ENCODE peak calls at places on chromosomes 11 and 22, in eight cellular contexts. J is Caco-2, A is left lung, K is A549, Y is sigmoid colon, H is SJSA1, B is heart right ventricle, L is DND-41. O is an unnamed sample.

GRCh38 chr11:92703431-92703830 is 266.0 kb upstream of the MTNR1B start:
- DNase-seq in J (no peak), A (no peak), K (no peak), Y (no peak), H (no peak), B (no peak), L (no peak), O (no peak)

GRCh38 chr11:120643254-120643653 is 131.7 kb downstream of the GRIK4 start:
- DNase-seq in J (no peak), A (no peak), K (no peak), Y (no peak), H (no peak), B (no peak), L (no peak), O (no peak)

GRCh38 chr22:22678970-22679369 is 34.6 kb downstream of the GGTLC2 start:
- DNase-seq in J (no peak), A (no peak), K (no peak), Y (no peak), H (no peak), B (no peak), L (no peak), O (no peak)

GRCh38 chr11:70075836-70076235 is 2.3 kb upstream of the ANO1 start:
- DNase-seq in J (peak; percentile 28), A (no peak), K (no peak), Y (peak; percentile 42), H (peak; percentile 55), B (no peak), L (no peak), O (no peak)

GRCh38 chr22:22195265-22196017 is 49.1 kb upstream of the VPREB1 start:
- DNase-seq in J (peak; percentile 88), A (peak; percentile 72), K (peak; percentile 75), Y (no peak), H (no peak), B (peak; percentile 31), L (peak; percentile 78), O (peak; percentile 53)

GRCh38 chr11:118691926-118692830 is 12.7 kb upstream of the TREH start:
- DNase-seq in J (no peak), A (no peak), K (no peak), Y (no peak), H (no peak), B (no peak), L (peak; percentile 93), O (no peak)

GRCh38 chr11:118051611-118052461 is 25.0 kb upstream of the TMPRSS4 start:
- DNase-seq in J (peak; percentile 31), A (no peak), K (no peak), Y (no peak), H (no peak), B (no peak), L (peak; percentile 65), O (no peak)

GRCh38 chr22:28332410-28332809 is 347.2 kb downstream of the TTC28 start:
- DNase-seq in J (no peak), A (no peak), K (no peak), Y (no peak), H (no peak), B (no peak), L (no peak), O (no peak)

GRCh38 chr11:83409891-83410290 is 123.7 kb upstream of the CCDC90B start:
- DNase-seq in J (no peak), A (no peak), K (no peak), Y (no peak), H (no peak), B (peak; percentile 15), L (no peak), O (no peak)

GRCh38 chr11:129279326-129280026 is 87.4 kb upstream of the ARHGAP32 start:
- DNase-seq in J (peak; percentile 94), A (peak; percentile 83), K (peak; percentile 68), Y (peak; percentile 87), H (peak; percentile 63), B (peak; percentile 86), L (no peak), O (peak; percentile 86)

GRCh38 chr11:129277216-129277838 is 85.2 kb upstream of the ARHGAP32 start:
- DNase-seq in J (no peak), A (no peak), K (no peak), Y (no peak), H (no peak), B (no peak), L (no peak), O (no peak)

GRCh38 chr11:129281471-129282268 is 89.5 kb upstream of the ARHGAP32 start:
- DNase-seq in J (no peak), A (no peak), K (no peak), Y (no peak), H (no peak), B (no peak), L (no peak), O (no peak)

GRCh38 chr11:129280027-129280811 is 88.1 kb upstream of the ARHGAP32 start:
- DNase-seq in J (no peak), A (no peak), K (no peak), Y (no peak), H (no peak), B (no peak), L (no peak), O (no peak)

GRCh38 chr11:129278586-129279319 is 86.6 kb upstream of the ARHGAP32 start:
- DNase-seq in J (no peak), A (no peak), K (no peak), Y (no peak), H (no peak), B (peak; percentile 29), L (no peak), O (no peak)
- H3K4me1 ChIP-seq in J (peaks cover 74% of the 10 kb centered on the region), A (peaks cover 9% of the 10 kb centered on the region), K (peaks cover 49% of the 10 kb centered on the region), Y (peaks cover 29% of the 10 kb centered on the region), H (peaks cover 5% of the 10 kb centered on the region), B (peaks cover 11% of the 10 kb centered on the region), L (no peaks in the 10 kb centered on the region), O (peaks cover 50% of the 10 kb centered on the region)

GRCh38 chr11:79415411-79415810 is 25.4 kb downstream of the TENM4 start:
- DNase-seq in J (no peak), A (no peak), K (no peak), Y (no peak), H (no peak), B (no peak), L (no peak), O (no peak)
- H3K4me1 ChIP-seq in J (no peaks in the 10 kb centered on the region), A (peaks cover 3% of the 10 kb centered on the region), K (peaks cover 10% of the 10 kb centered on the region), Y (peaks cover 20% of the 10 kb centered on the region), H (peaks cover 6% of the 10 kb centered on the region), B (peaks cover 11% of the 10 kb centered on the region), L (no peaks in the 10 kb centered on the region), O (peaks cover 39% of the 10 kb centered on the region)

DNA sequence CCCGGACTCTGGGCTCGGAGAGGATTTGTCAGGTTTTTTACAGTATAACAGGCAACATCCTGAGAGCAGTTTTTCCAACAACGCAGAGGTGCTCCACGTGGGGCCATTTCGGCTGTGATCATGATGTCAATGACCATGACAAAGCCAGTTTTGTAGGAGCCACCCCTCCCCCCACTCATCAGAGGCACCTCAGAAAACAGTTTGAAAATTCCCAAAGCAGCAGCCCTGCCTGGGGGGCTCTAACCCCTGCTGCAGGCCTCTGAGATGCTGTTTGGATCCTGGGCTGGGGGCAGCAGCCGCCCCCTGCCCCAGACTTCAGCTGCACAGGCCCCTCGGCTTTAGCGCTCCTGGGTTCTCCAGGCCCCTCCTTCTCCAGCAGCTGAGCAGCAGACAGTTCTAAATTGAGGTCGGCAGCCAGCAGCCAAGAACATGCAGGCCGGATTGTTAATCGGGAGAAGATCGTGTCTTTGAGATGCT is 19.4 kb downstream of the NFAM1 start:
- DNase-seq in J (no peak), A (no peak), K (no peak), Y (peak; percentile 78), H (no peak), B (no peak), L (no peak), O (no peak)
- H3K4me1 ChIP-seq in J (no peaks in the 10 kb centered on the region), A (no peaks in the 10 kb centered on the region), K (no peaks in the 10 kb centered on the region), Y (peaks cover 12% of the 10 kb centered on the region), H (no peaks in the 10 kb centered on the region), B (no peaks in the 10 kb centered on the region), L (no peaks in the 10 kb centered on the region), O (no peaks in the 10 kb centered on the region)

GRCh38 chr22:35368386-35368785 is 12.5 kb upstream of the HMOX1 start:
- DNase-seq in J (no peak), A (no peak), K (no peak), Y (no peak), H (no peak), B (no peak), L (no peak), O (peak; percentile 60)

GRCh38 chr22:35363571-35364086 is 17.3 kb upstream of the HMOX1 start:
- DNase-seq in J (no peak), A (no peak), K (no peak), Y (no peak), H (no peak), B (no peak), L (no peak), O (no peak)

GRCh38 chr22:35369996-35370395 is 10.9 kb upstream of the HMOX1 start:
- DNase-seq in J (no peak), A (no peak), K (no peak), Y (no peak), H (no peak), B (no peak), L (no peak), O (no peak)

GRCh38 chr22:35367331-35367886 is 13.5 kb upstream of the HMOX1 start:
- DNase-seq in J (no peak), A (no peak), K (no peak), Y (no peak), H (no peak), B (no peak), L (no peak), O (no peak)
- H3K4me1 ChIP-seq in J (peaks cover 33% of the 10 kb centered on the region), A (peaks cover 3% of the 10 kb centered on the region), K (peaks cover 74% of the 10 kb centered on the region), Y (peaks cover 13% of the 10 kb centered on the region), H (peaks cover 17% of the 10 kb centered on the region), B (peaks cover 15% of the 10 kb centered on the region), L (peaks cover 7% of the 10 kb centered on the region), O (peaks cover 50% of the 10 kb centered on the region)

GRCh38 chr11:3936517-3936916 is 81.1 kb downstream of the STIM1 start:
- DNase-seq in J (no peak), A (no peak), K (no peak), Y (no peak), H (no peak), B (no peak), L (no peak), O (no peak)

GRCh38 chr11:3939211-3939610 is 83.7 kb downstream of the STIM1 start:
- DNase-seq in J (no peak), A (no peak), K (no peak), Y (no peak), H (no peak), B (no peak), L (no peak), O (no peak)

GRCh38 chr11:3932698-3933097 is 77.2 kb downstream of the STIM1 start:
- DNase-seq in J (no peak), A (no peak), K (no peak), Y (no peak), H (no peak), B (no peak), L (no peak), O (no peak)

GRCh38 chr11:3933165-3933628 is 77.7 kb downstream of the STIM1 start:
- DNase-seq in J (no peak), A (no peak), K (no peak), Y (no peak), H (no peak), B (no peak), L (no peak), O (no peak)

DNA sequence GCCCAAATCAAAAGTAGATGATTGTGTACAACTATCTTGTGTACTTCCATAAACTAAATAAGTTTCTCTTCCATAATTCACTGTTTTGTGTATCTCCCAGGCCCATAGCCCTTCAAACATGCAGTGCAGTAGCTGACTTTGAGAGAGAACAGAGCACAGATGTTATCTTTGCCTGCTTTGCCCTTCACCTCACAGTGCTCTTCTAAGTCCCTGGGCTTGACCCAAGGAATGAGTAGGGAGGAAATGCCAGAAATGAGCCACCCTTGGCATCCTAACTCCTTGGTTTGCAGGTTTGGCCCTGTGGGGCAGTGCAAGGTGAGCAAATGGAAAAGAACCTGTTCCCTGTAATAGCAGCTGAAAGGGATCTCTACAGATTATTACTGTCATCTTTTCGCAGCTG is 79.2 kb downstream of the STIM1 start:
- DNase-seq in J (no peak), A (no peak), K (no peak), Y (no peak), H (no peak), B (no peak), L (no peak), O (no peak)
- H3K4me1 ChIP-seq in J (no peaks in the 10 kb centered on the region), A (no peaks in the 10 kb centered on the region), K (peaks cover 8% of the 10 kb centered on the region), Y (peaks cover 32% of the 10 kb centered on the region), H (peaks cover 15% of the 10 kb centered on the region), B (peaks cover 21% of the 10 kb centered on the region), L (no peaks in the 10 kb centered on the region), O (peaks cover 10% of the 10 kb centered on the region)

O was measured in PC-9.